ENCODE peak calls at places on chromosomes 7 and 10, in six cellular contexts. G, I, L, H, T and F are unnamed samples.

GRCh38 chr7:25638042-25638441 is 409.8 kb upstream of the NPVF start:
- DNase-seq in H (no peak), T (no peak), G (no peak), L (no peak), I (no peak), F (no peak)

GRCh38 chr10:43203491-43204393 is 63.1 kb downstream of the RASGEF1A start:
- DNase-seq in G (peak), T (no peak), L (no peak), H (peak), I (no peak), F (peak)

GRCh38 chr10:31700222-31700621 is 228.4 kb downstream of the ARHGAP12 start:
- DNase-seq in H (no peak), G (no peak), T (no peak), L (no peak), I (no peak), F (no peak)

GRCh38 chr10:98013122-98013521 is 17.3 kb downstream of the CRTAC1 start:
- DNase-seq in I (no peak), T (no peak), L (no peak), H (no peak), G (no peak), F (no peak)

GRCh38 chr10:77711683-77712049 is 74.1 kb upstream of the KCNMA1 start:
- DNase-seq in L (no peak), I (no peak), G (no peak), H (no peak), T (no peak), F (no peak)

GRCh38 chr10:22087365-22087738 is 83.8 kb upstream of the DNAJC1 start:
- DNase-seq in G (no peak), T (no peak), H (no peak), I (no peak), L (no peak), F (no peak)

GRCh38 chr7:116675812-116676355 is 3.9 kb downstream of the MET start:
- DNase-seq in H (no peak), I (no peak), L (no peak), G (no peak), T (no peak), F (no peak)

GRCh38 chr10:34994565-34995142 is 95.5 kb downstream of the CUL2 start:
- DNase-seq in T (peak), G (peak), I (peak), L (peak), H (peak), F (peak)

GRCh38 chr7:100407285-100408180 is 21.0 kb downstream of the ZCWPW1 start:
- DNase-seq in T (no peak), H (peak), G (no peak), I (peak), L (peak), F (no peak)

GRCh38 chr10:103884681-103885139 is 29.3 kb upstream of the SH3PXD2A start:
- DNase-seq in T (no peak), L (peak), I (no peak), H (peak), G (peak), F (peak)

GRCh38 chr10:23448802-23449570 is 10.1 kb downstream of the OTUD1 start:
- DNase-seq in H (no peak), I (peak), T (no peak), G (peak), L (no peak), F (peak)

GRCh38 chr10:86611386-86611785 is 43.0 kb upstream of the OPN4 start:
- DNase-seq in I (no peak), G (no peak), L (no peak), T (no peak), H (no peak), F (no peak)

GRCh38 chr7:143382791-143383641 is 1.9 kb downstream of the ZYX start:
- DNase-seq in H (no peak), T (no peak), I (no peak), G (no peak), L (no peak), F (no peak)

GRCh38 chr7:48742046-48742445 is 182.3 kb upstream of the CDC14C start:
- DNase-seq in L (no peak), H (no peak), G (no peak), I (no peak), T (no peak), F (no peak)

GRCh38 chr10:23200586-23200985 is 8.5 kb downstream of the PTF1A start:
- DNase-seq in G (no peak), L (no peak), I (no peak), T (no peak), H (no peak), F (no peak)

GRCh38 chr7:30874656-30875317 is 36.9 kb upstream of the AQP1 start:
- DNase-seq in G (no peak), I (no peak), T (no peak), H (no peak), L (no peak), F (no peak)
- TF ChIP-seq TAF1 in G (no peak), I (no peak), T (no peak), H (no peak), L (no peak), F (no peak)

DNA sequence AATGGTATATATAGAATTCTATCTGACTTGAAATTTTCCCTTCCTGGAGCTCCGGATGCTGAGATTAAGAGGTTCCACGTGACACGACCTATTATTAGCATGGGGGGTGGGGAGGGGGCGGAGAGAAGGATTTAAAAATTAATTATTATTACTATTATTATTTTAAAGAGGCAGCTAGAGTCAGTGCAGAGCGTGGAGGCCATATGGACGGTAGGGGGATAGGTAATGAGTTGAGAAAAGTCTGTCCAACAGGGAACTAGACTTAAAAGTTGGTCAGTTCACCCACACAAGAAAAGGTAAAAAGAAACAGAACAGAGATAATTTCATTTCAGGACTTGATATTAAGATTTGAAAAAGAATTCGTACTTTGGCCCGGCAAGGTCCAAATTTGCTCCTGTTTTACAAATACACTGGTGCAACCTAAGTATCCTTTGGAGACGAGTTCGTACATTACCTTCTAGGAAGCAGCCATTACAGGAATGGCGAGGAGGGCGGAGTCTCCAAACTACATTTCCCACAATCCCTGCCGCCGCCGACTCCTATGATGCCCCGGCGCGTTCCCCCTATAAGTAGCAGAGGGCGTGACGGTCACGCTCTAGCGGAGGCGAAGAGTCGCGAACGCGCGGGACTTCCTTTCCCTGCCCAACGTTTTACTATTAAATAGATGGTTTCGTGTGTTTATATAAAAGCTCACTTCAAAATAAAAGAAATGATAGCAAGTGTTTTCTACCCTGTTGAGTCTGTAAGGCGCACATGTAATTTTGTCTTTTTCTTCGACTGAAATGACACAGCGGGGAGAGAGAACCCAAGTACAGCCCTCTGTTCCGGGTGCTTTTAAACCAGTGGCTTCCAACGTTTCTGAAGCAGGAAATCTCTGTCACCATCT is at the start of gene SMIM30:
- DNase-seq in L (peak), G (peak), T (no peak), I (peak), H (peak), F (peak)
- TF ChIP-seq POLR2A in L (peak), G (peak), T (peak), I (peak), H (peak), F (peak)

DNA sequence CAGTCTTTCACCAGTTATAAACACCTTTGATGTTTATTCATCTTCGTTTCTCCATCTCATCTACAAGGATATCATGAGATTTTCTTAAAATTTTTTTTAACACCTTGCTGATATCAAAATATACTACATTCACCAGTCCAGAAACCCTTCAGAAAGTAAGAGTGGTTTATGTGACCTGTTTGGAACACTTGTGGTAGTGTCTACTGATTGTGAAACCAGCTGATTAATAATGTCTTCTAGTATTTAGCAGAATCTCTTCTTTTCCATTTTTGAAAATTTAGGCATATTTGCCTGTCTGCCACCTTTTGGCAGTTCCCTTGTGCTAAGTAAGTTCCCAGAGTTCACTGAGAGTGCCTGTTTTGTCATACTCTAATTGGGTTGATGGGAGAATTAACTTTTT is 18.5 kb downstream of the DLD start:
- DNase-seq in T (no peak), H (no peak), I (no peak), L (no peak), G (no peak), F (no peak)
- TF ChIP-seq TAF1 in T (no peak), H (no peak), I (no peak), L (no peak), G (no peak), F (no peak)

DNA sequence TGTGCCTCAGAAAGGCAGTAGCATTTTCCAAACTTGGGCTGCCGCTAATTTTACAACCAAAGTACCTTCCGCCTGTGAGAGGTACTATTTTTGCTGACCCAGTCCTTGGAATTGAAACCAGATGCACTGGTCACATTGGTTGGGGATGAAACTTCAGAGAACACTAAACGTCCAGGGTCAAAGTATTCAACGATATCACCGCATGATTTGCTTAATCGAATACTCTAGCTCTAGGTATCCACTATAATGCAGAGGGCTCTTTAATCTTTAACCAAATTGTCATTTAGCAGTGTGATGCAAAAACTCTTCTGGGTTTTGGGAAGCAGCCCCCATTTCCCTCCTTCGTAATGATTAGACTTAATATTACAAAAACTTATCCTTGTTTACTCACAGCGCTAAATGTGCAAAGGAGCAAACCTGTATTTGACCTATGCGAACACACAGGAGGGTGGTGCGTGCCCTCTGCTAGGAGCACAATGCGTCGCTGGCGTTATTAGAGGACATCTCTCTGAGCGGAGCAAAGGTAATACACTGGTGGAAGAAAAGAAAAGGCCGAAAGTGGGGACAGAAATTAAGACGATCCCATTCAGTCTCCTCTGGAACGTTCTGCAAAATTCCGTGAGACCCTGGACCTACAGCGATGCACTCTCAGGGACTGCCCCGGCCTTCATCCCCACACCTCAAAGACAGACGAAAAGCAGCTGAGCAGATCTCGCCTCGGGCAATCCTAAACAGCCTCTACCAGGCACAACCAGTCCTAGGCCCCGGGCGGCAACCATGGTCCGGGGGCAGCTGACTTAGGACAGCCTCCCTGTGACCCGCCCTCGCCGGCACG is 916 bp upstream of the EEPD1 start:
- DNase-seq in T (no peak), L (no peak), G (no peak), I (no peak), H (no peak), F (no peak)
- TF ChIP-seq POLR2A in T (peak), L (peak), G (no peak), I (no peak), H (peak), F (no peak)

GRCh38 chr7:94761451-94761850 is 105.5 kb upstream of the SGCE start:
- DNase-seq in H (no peak), G (no peak), L (no peak), T (no peak), I (no peak), F (no peak)
- TF ChIP-seq TAF1 in H (no peak), G (no peak), L (no peak), T (no peak), I (no peak), F (no peak)